ENCODE peak calls at places on chromosomes 7 and 10, in four cellular contexts. R is fibroblast of lung, P is GM12878, Z is GM23248. Q is an unnamed sample.
A peak's percentile ranks its signal among the peaks of the same experiment; 100 is the strongest.

GRCh38 chr7:32164341-32164996 is 94.3 kb upstream of the PDE1C start:
- DNase-seq in R (peak; percentile 86), Z (peak; percentile 84), P (no peak), Q (peak; percentile 13)

GRCh38 chr10:131856441-131857094 is 44.2 kb upstream of the PPP2R2D start:
- DNase-seq in R (no peak), P (no peak), Z (no peak), Q (no peak)

GRCh38 chr7:22698762-22699161 is 28.2 kb upstream of the IL6 start:
- DNase-seq in Z (no peak), R (no peak), P (no peak), Q (no peak)

GRCh38 chr7:41058986-41059741 is 643.7 kb downstream of the INHBA start:
- DNase-seq in R (peak; percentile 49), Z (peak; percentile 21), P (no peak), Q (no peak)

GRCh38 chr7:155576900-155577508 is 30.6 kb upstream of the CNPY1 start:
- DNase-seq in Z (no peak), R (no peak), P (no peak), Q (no peak)

GRCh38 chr10:69220510-69220909 is 378 bp downstream of the HKDC1 start:
- DNase-seq in P (no peak), Z (no peak), R (no peak), Q (no peak)

GRCh38 chr10:60281792-60282353 is 107.8 kb downstream of the ANK3 start:
- DNase-seq in P (no peak), R (no peak), Z (no peak), Q (no peak)

GRCh38 chr7:46651561-46652088 is 730.6 kb upstream of the IGFBP3 start:
- DNase-seq in Z (no peak), R (no peak), P (peak; percentile 26), Q (no peak)

GRCh38 chr7:100516135-100516812 is 22.7 kb upstream of the AGFG2 start:
- DNase-seq in R (peak; percentile 97), P (peak; percentile 66), Z (peak; percentile 88), Q (peak; percentile 58)

GRCh38 chr7:43501881-43502280 is 81.0 kb upstream of the STK17A start:
- DNase-seq in Z (peak; percentile 56), P (no peak), R (peak; percentile 88), Q (no peak)

GRCh38 chr10:103583871-103584215 is 90.3 kb downstream of the NEURL1 start:
- DNase-seq in Z (no peak), P (no peak), R (no peak), Q (no peak)

GRCh38 chr10:123149162-123149567 is 1.2 kb downstream of the HMX2 start:
- DNase-seq in Z (no peak), P (no peak), R (no peak), Q (no peak)
- TF ChIP-seq EZH2 in Z (peak; percentile 71), P (no peak), R (peak; percentile 21), Q (no peak)

DNA sequence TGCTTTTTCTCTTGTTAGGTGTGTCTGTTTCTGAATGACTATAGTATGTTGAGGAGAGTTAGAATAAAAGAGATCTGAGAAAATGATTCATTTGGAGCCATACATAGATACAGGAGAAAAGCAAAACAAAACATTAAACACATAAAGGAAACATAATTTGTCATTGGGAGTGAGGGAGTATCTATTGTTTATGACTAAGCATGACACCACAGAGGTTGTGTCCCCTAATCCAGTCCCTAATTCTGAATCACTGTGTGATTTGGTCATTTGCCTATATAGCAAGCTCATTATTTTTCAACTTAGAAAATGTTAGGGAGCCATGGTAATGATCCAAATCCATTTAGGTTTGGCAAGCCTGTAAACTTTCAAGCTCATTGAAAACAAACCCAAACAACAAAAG is 132.3 kb upstream of the BMPER start:
- DNase-seq in P (no peak), R (peak; percentile 83), Z (peak; percentile 88), Q (no peak)
- H3K27ac ChIP-seq in P (no peak overlapping the region), R (no peak overlapping the region), Z (peak overlapping the region; percentile 58), Q (no peak overlapping the region)

DNA sequence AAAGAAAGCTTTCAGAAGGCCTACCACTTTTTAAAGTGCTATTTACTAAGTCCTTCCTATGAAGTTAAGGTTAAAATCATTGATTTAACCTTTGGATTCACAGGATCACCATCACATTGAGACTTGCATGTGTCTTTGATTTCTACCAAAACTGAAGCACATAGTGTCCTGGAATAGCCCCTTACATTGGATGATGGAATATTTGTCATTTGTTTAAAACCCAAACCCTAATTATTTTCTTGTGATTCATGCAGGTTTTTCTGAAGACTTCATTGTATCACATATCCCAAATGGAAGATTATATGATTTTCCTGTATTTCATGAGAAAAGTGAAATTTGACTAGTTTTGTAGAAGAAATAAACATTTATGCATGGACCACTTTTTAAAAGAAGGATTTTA is 3.3 kb downstream of the SEMA3A start:
- DNase-seq in P (no peak), Z (peak; percentile 26), R (peak; percentile 49), Q (no peak)
- H3K4me3 ChIP-seq in P (no peak overlapping the region), Z (no peak overlapping the region), R (peak overlapping the region; percentile 68), Q (no peak overlapping the region)

GRCh38 chr7:128915271-128915819 is 4.8 kb upstream of the KCP start:
- DNase-seq in R (no peak), Z (no peak), P (no peak), Q (no peak)
- TF ChIP-seq EZH2 in R (peak; percentile 75), Z (peak; percentile 88), P (no peak), Q (no peak)

GRCh38 chr10:32970910-32971309 is 12.9 kb upstream of the ITGB1 start:
- DNase-seq in Z (no peak), P (no peak), R (no peak), Q (no peak)
- H3K27ac ChIP-seq in Z (no peak overlapping the region), P (no peak overlapping the region), R (no peak overlapping the region), Q (no peak overlapping the region)

DNA sequence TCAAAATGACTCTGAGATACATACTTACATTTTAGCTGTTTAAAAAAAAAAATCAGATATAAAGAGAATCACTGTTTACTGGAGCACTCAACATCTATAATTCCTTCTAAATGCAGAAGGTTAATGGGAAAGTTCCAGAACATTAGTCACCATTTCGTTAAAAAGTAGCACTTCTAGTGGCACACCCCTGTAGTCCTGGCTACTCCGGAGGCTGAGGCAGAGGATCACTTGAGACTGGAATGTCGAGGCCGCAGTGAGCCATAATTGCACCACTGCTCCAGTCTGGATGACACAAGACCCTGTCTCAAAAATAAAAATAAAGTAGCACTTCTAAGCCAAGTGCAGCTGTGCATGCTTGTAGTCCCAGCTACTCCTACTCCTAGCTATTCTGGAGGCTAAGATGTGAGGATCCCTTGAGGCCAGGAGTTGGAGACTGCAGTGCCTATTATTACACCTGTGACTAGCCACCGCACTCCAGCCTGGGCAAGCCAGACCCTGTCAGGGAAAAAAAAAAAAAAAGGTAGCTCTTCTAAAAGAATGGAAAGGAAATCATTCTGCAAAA is 2.2 kb downstream of the FGFBP3 start:
- DNase-seq in P (no peak), R (peak; percentile 65), Z (peak; percentile 65), Q (no peak)
- H3K4me3 ChIP-seq in P (no peak overlapping the region), R (peak overlapping the region; percentile 64), Z (no peak overlapping the region), Q (no peak overlapping the region)